ENCODE peak calls at places on chromosomes 11 and 22, in six cellular contexts. One of them, this sample, is unnamed.

GRCh38 chr22:39277135-39277607 is 32.4 kb upstream of the PDGFB start:
- DNase-seq in brain microvascular endothelial cell: peak; percentile 59
- DNase-seq in upper lobe of right lung: no peak
- DNase-seq in naive thymus-derived CD4-positive, alpha-beta T cell: no peak
- DNase-seq in sigmoid colon: no peak
- DNase-seq in uterus: no peak
- DNase-seq in this sample: no peak

GRCh38 chr11:1654388-1655167 is 25.0 kb downstream of the KRTAP5-5 start:
- DNase-seq in upper lobe of right lung: peak; percentile 58
- DNase-seq in sigmoid colon: no peak
- DNase-seq in naive thymus-derived CD4-positive, alpha-beta T cell: no peak
- DNase-seq in uterus: no peak
- DNase-seq in brain microvascular endothelial cell: no peak
- DNase-seq in this sample: no peak

GRCh38 chr11:1153105-1153950 is 4.4 kb upstream of the MUC5AC start:
- DNase-seq in sigmoid colon: no peak
- DNase-seq in uterus: no peak
- DNase-seq in naive thymus-derived CD4-positive, alpha-beta T cell: no peak
- DNase-seq in upper lobe of right lung: peak; percentile 57
- DNase-seq in brain microvascular endothelial cell: no peak
- DNase-seq in this sample: peak; percentile 70

GRCh38 chr22:29872989-29873388 is 10.0 kb upstream of the MTMR3 start:
- DNase-seq in brain microvascular endothelial cell: no peak
- DNase-seq in upper lobe of right lung: no peak
- DNase-seq in sigmoid colon: no peak
- DNase-seq in naive thymus-derived CD4-positive, alpha-beta T cell: no peak
- DNase-seq in uterus: no peak
- DNase-seq in this sample: no peak

GRCh38 chr11:124867700-124868099 is 2.5 kb downstream of the ROBO3 start:
- DNase-seq in upper lobe of right lung: no peak
- DNase-seq in brain microvascular endothelial cell: peak; percentile 42
- DNase-seq in uterus: no peak
- DNase-seq in sigmoid colon: peak; percentile 63
- DNase-seq in naive thymus-derived CD4-positive, alpha-beta T cell: no peak
- DNase-seq in this sample: peak; percentile 55

GRCh38 chr11:69921429-69922014 is 102.3 kb upstream of the FGF3 start:
- DNase-seq in sigmoid colon: peak; percentile 57
- DNase-seq in naive thymus-derived CD4-positive, alpha-beta T cell: no peak
- DNase-seq in brain microvascular endothelial cell: no peak
- DNase-seq in upper lobe of right lung: peak; percentile 56
- DNase-seq in uterus: no peak
- DNase-seq in this sample: peak; percentile 68

GRCh38 chr11:12806113-12806512 is 131.9 kb downstream of the TEAD1 start:
- DNase-seq in sigmoid colon: no peak
- DNase-seq in upper lobe of right lung: no peak
- DNase-seq in uterus: no peak
- DNase-seq in naive thymus-derived CD4-positive, alpha-beta T cell: no peak
- DNase-seq in brain microvascular endothelial cell: no peak
- DNase-seq in this sample: no peak

GRCh38 chr11:119169272-119169719 is 771 bp downstream of the NLRX1 start:
- DNase-seq in brain microvascular endothelial cell: no peak
- DNase-seq in upper lobe of right lung: peak; percentile 80
- DNase-seq in uterus: peak; percentile 66
- DNase-seq in naive thymus-derived CD4-positive, alpha-beta T cell: peak; percentile 12
- DNase-seq in sigmoid colon: peak; percentile 72
- DNase-seq in this sample: peak; percentile 84

GRCh38 chr11:67697846-67698245 is 23.4 kb upstream of the ALDH3B2 start:
- DNase-seq in uterus: no peak
- DNase-seq in brain microvascular endothelial cell: no peak
- DNase-seq in naive thymus-derived CD4-positive, alpha-beta T cell: no peak
- DNase-seq in upper lobe of right lung: no peak
- DNase-seq in sigmoid colon: no peak
- DNase-seq in this sample: no peak

GRCh38 chr22:21949569-21949918 is 3.1 kb downstream of the PPM1F start:
- DNase-seq in uterus: no peak
- DNase-seq in upper lobe of right lung: no peak
- DNase-seq in brain microvascular endothelial cell: no peak
- DNase-seq in sigmoid colon: no peak
- DNase-seq in naive thymus-derived CD4-positive, alpha-beta T cell: no peak
- DNase-seq in this sample: no peak

GRCh38 chr11:134475951-134476350 is 63.9 kb upstream of the B3GAT1 start:
- DNase-seq in sigmoid colon: no peak
- DNase-seq in uterus: no peak
- DNase-seq in naive thymus-derived CD4-positive, alpha-beta T cell: no peak
- DNase-seq in upper lobe of right lung: no peak
- DNase-seq in brain microvascular endothelial cell: no peak
- DNase-seq in this sample: no peak

GRCh38 chr11:78050964-78051831 is 12.5 kb upstream of the THRSP start:
- DNase-seq in brain microvascular endothelial cell: peak; percentile 60
- DNase-seq in uterus: no peak
- DNase-seq in upper lobe of right lung: no peak
- DNase-seq in sigmoid colon: no peak
- DNase-seq in naive thymus-derived CD4-positive, alpha-beta T cell: no peak
- DNase-seq in this sample: no peak

GRCh38 chr11:2085251-2086066 is 53.7 kb downstream of the IGF2 start:
- DNase-seq in naive thymus-derived CD4-positive, alpha-beta T cell: no peak
- DNase-seq in brain microvascular endothelial cell: no peak
- DNase-seq in sigmoid colon: peak; percentile 53
- DNase-seq in uterus: no peak
- DNase-seq in upper lobe of right lung: peak; percentile 51
- DNase-seq in this sample: no peak

GRCh38 chr22:38947321-38948112 is 9.9 kb upstream of the APOBEC3A start:
- DNase-seq in brain microvascular endothelial cell: no peak
- DNase-seq in uterus: no peak
- DNase-seq in naive thymus-derived CD4-positive, alpha-beta T cell: no peak
- DNase-seq in sigmoid colon: peak; percentile 45
- DNase-seq in upper lobe of right lung: no peak
- DNase-seq in this sample: peak; percentile 64

GRCh38 chr11:44638032-44638431 is 72.6 kb downstream of the CD82 start:
- DNase-seq in uterus: no peak
- DNase-seq in brain microvascular endothelial cell: no peak
- DNase-seq in upper lobe of right lung: no peak
- DNase-seq in sigmoid colon: peak; percentile 14
- DNase-seq in naive thymus-derived CD4-positive, alpha-beta T cell: no peak
- DNase-seq in this sample: no peak

GRCh38 chr11:130729678-130730300 is 186.5 kb downstream of the SNX19 start:
- DNase-seq in upper lobe of right lung: no peak
- DNase-seq in sigmoid colon: no peak
- DNase-seq in naive thymus-derived CD4-positive, alpha-beta T cell: no peak
- DNase-seq in brain microvascular endothelial cell: no peak
- DNase-seq in uterus: no peak
- DNase-seq in this sample: no peak
- H3K4me3 ChIP-seq in upper lobe of right lung: no peak overlapping the region
- H3K4me3 ChIP-seq in sigmoid colon: no peak overlapping the region
- H3K4me3 ChIP-seq in naive thymus-derived CD4-positive, alpha-beta T cell: no peak overlapping the region
- H3K4me3 ChIP-seq in brain microvascular endothelial cell: no peak overlapping the region
- H3K4me3 ChIP-seq in uterus: no peak overlapping the region
- H3K4me3 ChIP-seq in this sample: no peak overlapping the region

GRCh38 chr22:49928571-49929552 is 10.4 kb downstream of the CRELD2 start:
- DNase-seq in upper lobe of right lung: no peak
- DNase-seq in sigmoid colon: no peak
- DNase-seq in uterus: no peak
- DNase-seq in brain microvascular endothelial cell: no peak
- DNase-seq in naive thymus-derived CD4-positive, alpha-beta T cell: no peak
- DNase-seq in this sample: no peak
- H3K4me3 ChIP-seq in upper lobe of right lung: no peak overlapping the region
- H3K4me3 ChIP-seq in sigmoid colon: peak overlapping the region; percentile 20
- H3K4me3 ChIP-seq in uterus: no peak overlapping the region
- H3K4me3 ChIP-seq in brain microvascular endothelial cell: no peak overlapping the region
- H3K4me3 ChIP-seq in naive thymus-derived CD4-positive, alpha-beta T cell: no peak overlapping the region
- H3K4me3 ChIP-seq in this sample: peak overlapping the region; percentile 59

GRCh38 chr11:117203069-117203407 is 3.9 kb downstream of the TAGLN start:
- DNase-seq in naive thymus-derived CD4-positive, alpha-beta T cell: no peak
- DNase-seq in uterus: no peak
- DNase-seq in upper lobe of right lung: no peak
- DNase-seq in brain microvascular endothelial cell: no peak
- DNase-seq in sigmoid colon: no peak
- DNase-seq in this sample: no peak
- H3K4me3 ChIP-seq in naive thymus-derived CD4-positive, alpha-beta T cell: no peak overlapping the region
- H3K4me3 ChIP-seq in uterus: peak overlapping the region; percentile 95
- H3K4me3 ChIP-seq in upper lobe of right lung: peak overlapping the region; percentile 2
- H3K4me3 ChIP-seq in brain microvascular endothelial cell: no peak overlapping the region
- H3K4me3 ChIP-seq in sigmoid colon: peak overlapping the region; percentile 85
- H3K4me3 ChIP-seq in this sample: peak overlapping the region; percentile 75

GRCh38 chr11:42021919-42022318 is 562.5 kb upstream of the LRRC4C start:
- DNase-seq in brain microvascular endothelial cell: no peak
- DNase-seq in naive thymus-derived CD4-positive, alpha-beta T cell: no peak
- DNase-seq in upper lobe of right lung: no peak
- DNase-seq in uterus: no peak
- DNase-seq in sigmoid colon: no peak
- DNase-seq in this sample: no peak

GRCh38 chr11:42023267-42023666 is 563.8 kb upstream of the LRRC4C start:
- DNase-seq in brain microvascular endothelial cell: no peak
- DNase-seq in upper lobe of right lung: no peak
- DNase-seq in uterus: no peak
- DNase-seq in sigmoid colon: no peak
- DNase-seq in naive thymus-derived CD4-positive, alpha-beta T cell: no peak
- DNase-seq in this sample: no peak

GRCh38 chr11:42025404-42025803 is 566.0 kb upstream of the LRRC4C start:
- DNase-seq in naive thymus-derived CD4-positive, alpha-beta T cell: no peak
- DNase-seq in sigmoid colon: no peak
- DNase-seq in uterus: no peak
- DNase-seq in brain microvascular endothelial cell: peak; percentile 16
- DNase-seq in upper lobe of right lung: no peak
- DNase-seq in this sample: no peak
- H3K4me3 ChIP-seq in naive thymus-derived CD4-positive, alpha-beta T cell: no peak overlapping the region
- H3K4me3 ChIP-seq in sigmoid colon: no peak overlapping the region
- H3K4me3 ChIP-seq in uterus: no peak overlapping the region
- H3K4me3 ChIP-seq in brain microvascular endothelial cell: no peak overlapping the region
- H3K4me3 ChIP-seq in upper lobe of right lung: no peak overlapping the region
- H3K4me3 ChIP-seq in this sample: no peak overlapping the region

GRCh38 chr22:37176464-37177061 is 11.5 kb downstream of the C1QTNF6 start:
- DNase-seq in uterus: peak; percentile 68
- DNase-seq in brain microvascular endothelial cell: peak; percentile 47
- DNase-seq in naive thymus-derived CD4-positive, alpha-beta T cell: no peak
- DNase-seq in upper lobe of right lung: peak; percentile 80
- DNase-seq in sigmoid colon: peak; percentile 88
- DNase-seq in this sample: no peak
- H3K4me3 ChIP-seq in uterus: no peak overlapping the region
- H3K4me3 ChIP-seq in brain microvascular endothelial cell: peak overlapping the region; percentile 5
- H3K4me3 ChIP-seq in naive thymus-derived CD4-positive, alpha-beta T cell: no peak overlapping the region
- H3K4me3 ChIP-seq in upper lobe of right lung: peak overlapping the region; percentile 26
- H3K4me3 ChIP-seq in sigmoid colon: peak overlapping the region; percentile 15
- H3K4me3 ChIP-seq in this sample: peak overlapping the region; percentile 59

GRCh38 chr22:46075764-46076531 is 74.4 kb upstream of the PPARA start:
- DNase-seq in naive thymus-derived CD4-positive, alpha-beta T cell: no peak
- DNase-seq in brain microvascular endothelial cell: no peak
- DNase-seq in upper lobe of right lung: peak; percentile 58
- DNase-seq in sigmoid colon: peak; percentile 63
- DNase-seq in uterus: peak; percentile 32
- DNase-seq in this sample: peak; percentile 75
- H3K4me3 ChIP-seq in naive thymus-derived CD4-positive, alpha-beta T cell: no peak overlapping the region
- H3K4me3 ChIP-seq in brain microvascular endothelial cell: peak overlapping the region; percentile 32
- H3K4me3 ChIP-seq in upper lobe of right lung: peak overlapping the region; percentile 89
- H3K4me3 ChIP-seq in sigmoid colon: peak overlapping the region; percentile 88
- H3K4me3 ChIP-seq in uterus: peak overlapping the region; percentile 94
- H3K4me3 ChIP-seq in this sample: peak overlapping the region; percentile 96

GRCh38 chr22:37454857-37455686 is 27.8 kb upstream of the ELFN2 start:
- DNase-seq in naive thymus-derived CD4-positive, alpha-beta T cell: no peak
- DNase-seq in uterus: no peak
- DNase-seq in sigmoid colon: no peak
- DNase-seq in upper lobe of right lung: peak; percentile 79
- DNase-seq in brain microvascular endothelial cell: peak; percentile 84
- DNase-seq in this sample: no peak
- H3K4me3 ChIP-seq in naive thymus-derived CD4-positive, alpha-beta T cell: no peak overlapping the region
- H3K4me3 ChIP-seq in uterus: no peak overlapping the region
- H3K4me3 ChIP-seq in sigmoid colon: no peak overlapping the region
- H3K4me3 ChIP-seq in upper lobe of right lung: no peak overlapping the region
- H3K4me3 ChIP-seq in brain microvascular endothelial cell: peak overlapping the region; percentile 0
- H3K4me3 ChIP-seq in this sample: no peak overlapping the region

GRCh38 chr11:36264601-36265344 is 24.5 kb downstream of the COMMD9 start:
- DNase-seq in naive thymus-derived CD4-positive, alpha-beta T cell: no peak
- DNase-seq in brain microvascular endothelial cell: no peak
- DNase-seq in upper lobe of right lung: no peak
- DNase-seq in sigmoid colon: no peak
- DNase-seq in uterus: no peak
- DNase-seq in this sample: no peak

GRCh38 chr11:36264011-36264410 is 25.2 kb downstream of the COMMD9 start:
- DNase-seq in brain microvascular endothelial cell: no peak
- DNase-seq in sigmoid colon: no peak
- DNase-seq in uterus: no peak
- DNase-seq in upper lobe of right lung: no peak
- DNase-seq in naive thymus-derived CD4-positive, alpha-beta T cell: no peak
- DNase-seq in this sample: no peak

GRCh38 chr11:36265793-36266628 is 23.2 kb downstream of the COMMD9 start:
- DNase-seq in naive thymus-derived CD4-positive, alpha-beta T cell: peak; percentile 18
- DNase-seq in upper lobe of right lung: peak; percentile 75
- DNase-seq in brain microvascular endothelial cell: peak; percentile 28
- DNase-seq in uterus: peak; percentile 56
- DNase-seq in sigmoid colon: peak; percentile 68
- DNase-seq in this sample: no peak

GRCh38 chr11:36268337-36268931 is 20.8 kb downstream of the COMMD9 start:
- DNase-seq in uterus: no peak
- DNase-seq in sigmoid colon: no peak
- DNase-seq in naive thymus-derived CD4-positive, alpha-beta T cell: no peak
- DNase-seq in brain microvascular endothelial cell: no peak
- DNase-seq in upper lobe of right lung: no peak
- DNase-seq in this sample: no peak

DNA sequence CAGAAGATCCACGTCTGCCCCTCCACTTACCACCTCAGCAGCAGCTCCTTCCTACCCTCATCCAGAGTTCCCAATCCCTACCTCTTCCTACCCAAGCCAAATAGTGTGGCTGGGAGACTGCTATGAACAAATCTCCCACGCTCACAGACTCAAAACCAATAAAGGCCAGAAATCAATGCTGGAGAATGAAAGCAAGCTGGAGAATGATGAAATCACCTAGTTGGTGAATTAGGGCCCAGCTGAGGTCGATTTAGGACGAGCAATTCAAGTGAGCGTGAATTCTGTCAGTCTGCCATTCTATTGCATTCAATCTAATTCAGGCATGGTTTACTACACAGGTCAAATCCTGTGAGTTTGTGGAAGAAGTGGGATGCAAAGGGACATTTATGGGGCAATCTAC is 22.5 kb downstream of the COMMD9 start:
- DNase-seq in naive thymus-derived CD4-positive, alpha-beta T cell: no peak
- DNase-seq in brain microvascular endothelial cell: no peak
- DNase-seq in uterus: no peak
- DNase-seq in upper lobe of right lung: no peak
- DNase-seq in sigmoid colon: no peak
- DNase-seq in this sample: no peak
- H3K4me3 ChIP-seq in naive thymus-derived CD4-positive, alpha-beta T cell: no peak overlapping the region
- H3K4me3 ChIP-seq in brain microvascular endothelial cell: no peak overlapping the region
- H3K4me3 ChIP-seq in uterus: no peak overlapping the region
- H3K4me3 ChIP-seq in upper lobe of right lung: no peak overlapping the region
- H3K4me3 ChIP-seq in sigmoid colon: no peak overlapping the region
- H3K4me3 ChIP-seq in this sample: no peak overlapping the region

This sample was measured in coronary artery.